ENCODE peak calls at places on chromosomes 13 and 19, in four cellular contexts. H is breast epithelium; Y is stimulated activated CD4-positive, alpha-beta T cell treated with anti-CD3 and anti-CD28 coated beads, Interleukin-4, amount 100 ng/mL, for 24 hours; X is B cell. A is an unnamed sample.

GRCh38 chr19:16398530-16399241 is 73.1 kb downstream of the EPS15L1 start:
- DNase-seq in H (no peak), Y (no peak), X (no peak), A (no peak)

GRCh38 chr19:33508941-33509614 is 12.5 kb downstream of the PEPD start:
- DNase-seq in H (no peak), Y (no peak), X (no peak), A (no peak)

GRCh38 chr19:15885919-15886318 is 12.0 kb downstream of the CYP4F2 start:
- DNase-seq in H (no peak), Y (no peak), X (no peak), A (no peak)

GRCh38 chr13:99614465-99614885 is 113.2 kb downstream of the TM9SF2 start:
- DNase-seq in H (peak; percentile 47), Y (no peak), X (peak; percentile 57), A (no peak)

GRCh38 chr19:12783849-12784393 is 7.4 kb upstream of the JUNB start:
- DNase-seq in H (peak; percentile 69), Y (peak; percentile 22), X (no peak), A (no peak)

GRCh38 chr19:35959040-35959967 is 23.1 kb downstream of the LRFN3 start:
- DNase-seq in H (no peak), Y (peak; percentile 75), X (peak; percentile 56), A (no peak)

GRCh38 chr19:10625003-10625761 is at the start of gene SLC44A2:
- DNase-seq in H (peak; percentile 80), Y (no peak), X (no peak), A (peak; percentile 89)

GRCh38 chr19:2333027-2333806 is 4.7 kb downstream of the SPPL2B start:
- DNase-seq in H (no peak), Y (no peak), X (no peak), A (no peak)